ENCODE peak calls at places on chromosomes 16 and 17, in five cellular contexts. One of them, this sample, is unnamed.

GRCh38 chr17:49887086-49887743 is 39.3 kb upstream of the TAC4 start:
- DNase-seq in effector memory CD4-positive, alpha-beta T cell: no peak
- DNase-seq in stimulated activated CD4-positive, alpha-beta T cell treated with anti-CD3 and anti-CD28 coated beads, Interleukin-2, amount 100 ng/mL, for 24 hours: no peak
- DNase-seq in putamen: no peak
- DNase-seq in T-helper 9 cell: no peak
- DNase-seq in this sample: peak

GRCh38 chr17:55421179-55421934 is at the start of gene MMD:
- DNase-seq in effector memory CD4-positive, alpha-beta T cell: no peak
- DNase-seq in stimulated activated CD4-positive, alpha-beta T cell treated with anti-CD3 and anti-CD28 coated beads, Interleukin-2, amount 100 ng/mL, for 24 hours: peak
- DNase-seq in putamen: no peak
- DNase-seq in T-helper 9 cell: peak
- DNase-seq in this sample: no peak

GRCh38 chr17:9942885-9943284 is 37.8 kb upstream of the RCVRN start:
- DNase-seq in effector memory CD4-positive, alpha-beta T cell: no peak
- DNase-seq in stimulated activated CD4-positive, alpha-beta T cell treated with anti-CD3 and anti-CD28 coated beads, Interleukin-2, amount 100 ng/mL, for 24 hours: no peak
- DNase-seq in putamen: no peak
- DNase-seq in T-helper 9 cell: no peak
- DNase-seq in this sample: no peak

GRCh38 chr16:87828071-87828971 is 41.0 kb downstream of the SLC7A5 start:
- DNase-seq in effector memory CD4-positive, alpha-beta T cell: no peak
- DNase-seq in stimulated activated CD4-positive, alpha-beta T cell treated with anti-CD3 and anti-CD28 coated beads, Interleukin-2, amount 100 ng/mL, for 24 hours: peak
- DNase-seq in putamen: no peak
- DNase-seq in T-helper 9 cell: no peak
- DNase-seq in this sample: no peak

GRCh38 chr17:79987187-79987889 is 48.3 kb downstream of the TBC1D16 start:
- DNase-seq in effector memory CD4-positive, alpha-beta T cell: no peak
- DNase-seq in stimulated activated CD4-positive, alpha-beta T cell treated with anti-CD3 and anti-CD28 coated beads, Interleukin-2, amount 100 ng/mL, for 24 hours: no peak
- DNase-seq in putamen: no peak
- DNase-seq in T-helper 9 cell: no peak
- DNase-seq in this sample: no peak

GRCh38 chr17:4340914-4341615 is 25.4 kb downstream of the UBE2G1 start:
- DNase-seq in effector memory CD4-positive, alpha-beta T cell: no peak
- DNase-seq in stimulated activated CD4-positive, alpha-beta T cell treated with anti-CD3 and anti-CD28 coated beads, Interleukin-2, amount 100 ng/mL, for 24 hours: no peak
- DNase-seq in putamen: no peak
- DNase-seq in T-helper 9 cell: no peak
- DNase-seq in this sample: no peak

GRCh38 chr17:72255481-72255880 is 134.7 kb downstream of the SOX9 start:
- DNase-seq in effector memory CD4-positive, alpha-beta T cell: no peak
- DNase-seq in stimulated activated CD4-positive, alpha-beta T cell treated with anti-CD3 and anti-CD28 coated beads, Interleukin-2, amount 100 ng/mL, for 24 hours: no peak
- DNase-seq in putamen: no peak
- DNase-seq in T-helper 9 cell: no peak
- DNase-seq in this sample: no peak

GRCh38 chr17:7060165-7060890 is 16.4 kb upstream of the SLC16A11 start:
- DNase-seq in effector memory CD4-positive, alpha-beta T cell: no peak
- DNase-seq in stimulated activated CD4-positive, alpha-beta T cell treated with anti-CD3 and anti-CD28 coated beads, Interleukin-2, amount 100 ng/mL, for 24 hours: peak
- DNase-seq in putamen: peak
- DNase-seq in T-helper 9 cell: no peak
- DNase-seq in this sample: no peak

GRCh38 chr17:53630638-53631037 is 192.1 kb upstream of the KIF2B start:
- DNase-seq in effector memory CD4-positive, alpha-beta T cell: no peak
- DNase-seq in stimulated activated CD4-positive, alpha-beta T cell treated with anti-CD3 and anti-CD28 coated beads, Interleukin-2, amount 100 ng/mL, for 24 hours: no peak
- DNase-seq in putamen: no peak
- DNase-seq in T-helper 9 cell: no peak
- DNase-seq in this sample: no peak

GRCh38 chr17:82752371-82753200 is 721 bp downstream of the TBCD start:
- DNase-seq in effector memory CD4-positive, alpha-beta T cell: no peak
- DNase-seq in stimulated activated CD4-positive, alpha-beta T cell treated with anti-CD3 and anti-CD28 coated beads, Interleukin-2, amount 100 ng/mL, for 24 hours: no peak
- DNase-seq in putamen: no peak
- DNase-seq in T-helper 9 cell: no peak
- DNase-seq in this sample: no peak

GRCh38 chr16:67833035-67833417 is 9.1 kb upstream of the THAP11 start:
- DNase-seq in effector memory CD4-positive, alpha-beta T cell: no peak
- DNase-seq in stimulated activated CD4-positive, alpha-beta T cell treated with anti-CD3 and anti-CD28 coated beads, Interleukin-2, amount 100 ng/mL, for 24 hours: no peak
- DNase-seq in putamen: no peak
- DNase-seq in T-helper 9 cell: no peak
- DNase-seq in this sample: no peak

GRCh38 chr17:4934173-4934979 is 2.3 kb downstream of the GP1BA start:
- DNase-seq in effector memory CD4-positive, alpha-beta T cell: no peak
- DNase-seq in stimulated activated CD4-positive, alpha-beta T cell treated with anti-CD3 and anti-CD28 coated beads, Interleukin-2, amount 100 ng/mL, for 24 hours: no peak
- DNase-seq in putamen: no peak
- DNase-seq in T-helper 9 cell: no peak
- DNase-seq in this sample: peak

GRCh38 chr17:1239210-1239609 is 31.0 kb upstream of the BHLHA9 start:
- DNase-seq in effector memory CD4-positive, alpha-beta T cell: no peak
- DNase-seq in stimulated activated CD4-positive, alpha-beta T cell treated with anti-CD3 and anti-CD28 coated beads, Interleukin-2, amount 100 ng/mL, for 24 hours: no peak
- DNase-seq in putamen: no peak
- DNase-seq in T-helper 9 cell: no peak
- DNase-seq in this sample: no peak